ENCODE peak calls at places on chromosomes 12 and 14, in four cellular contexts. N, E, S and T are unnamed samples.

GRCh38 chr14:104794099-104794498 is 1.4 kb downstream of the AKT1 start:
- DNase-seq in N (peak; percentile 88), E (no peak), S (no peak), T (no peak)

GRCh38 chr12:84924956-84925355 is 12.4 kb upstream of the SLC6A15 start:
- DNase-seq in N (no peak), E (no peak), S (no peak), T (no peak)

GRCh38 chr12:89072303-89073026 is 279.8 kb downstream of the DUSP6 start:
- DNase-seq in N (no peak), E (no peak), S (no peak), T (no peak)

GRCh38 chr12:69701821-69702220 is 2.7 kb upstream of the BEST3 start:
- DNase-seq in N (no peak), E (no peak), S (no peak), T (no peak)

GRCh38 chr14:72387727-72388126 is 455.5 kb downstream of the RGS6 start:
- DNase-seq in N (no peak), E (no peak), S (no peak), T (no peak)

GRCh38 chr12:67651380-67651695 is 2.8 kb downstream of the DYRK2 start:
- DNase-seq in N (no peak), E (no peak), S (no peak), T (no peak)

GRCh38 chr14:105019861-105020814 is 745 bp downstream of the CDCA4 start:
- DNase-seq in N (peak; percentile 93), E (no peak), S (no peak), T (no peak)

GRCh38 chr12:95599880-95600279 is 48.6 kb upstream of the USP44 start:
- DNase-seq in N (no peak), E (no peak), S (no peak), T (no peak)

GRCh38 chr14:28676481-28676880 is 90.1 kb upstream of the FOXG1 start:
- DNase-seq in N (no peak), E (no peak), S (peak; percentile 63), T (no peak)

GRCh38 chr14:22185191-22185590 is 403.8 kb downstream of the DAD1 start:
- DNase-seq in N (no peak), E (no peak), S (no peak), T (no peak)

GRCh38 chr12:78470354-78471195 is 394.0 kb upstream of the SYT1 start:
- DNase-seq in N (no peak), E (no peak), S (peak; percentile 32), T (no peak)

GRCh38 chr14:65824285-65824977 is 411.9 kb downstream of the FUT8 start:
- DNase-seq in N (no peak), E (peak; percentile 34), S (peak; percentile 55), T (peak; percentile 31)

GRCh38 chr14:105058521-105059034 is 6.7 kb downstream of the GPR132 start:
- DNase-seq in N (no peak), E (no peak), S (no peak), T (no peak)

GRCh38 chr12:89140580-89141236 is 211.6 kb downstream of the DUSP6 start:
- DNase-seq in N (no peak), E (no peak), S (no peak), T (no peak)

GRCh38 chr14:24574206-24574774 is 1.8 kb downstream of the CTSG start:
- DNase-seq in N (peak; percentile 68), E (no peak), S (no peak), T (no peak)

GRCh38 chr14:99821519-99822165 is 28.4 kb downstream of the EML1 start:
- DNase-seq in N (no peak), E (no peak), S (no peak), T (no peak)

GRCh38 chr12:115259968-115260806 is 576.2 kb upstream of the TBX3 start:
- DNase-seq in N (no peak), E (no peak), S (no peak), T (no peak)

GRCh38 chr14:92540472-92541048 is 27.0 kb downstream of the RIN3 start:
- DNase-seq in N (no peak), E (no peak), S (peak; percentile 67), T (peak; percentile 61)

GRCh38 chr14:25110101-25110500 is 60.2 kb upstream of the STXBP6 start:
- DNase-seq in N (no peak), E (no peak), S (no peak), T (no peak)

GRCh38 chr14:104893435-104894207 is 28.6 kb downstream of the CEP170B start:
- DNase-seq in N (peak; percentile 71), E (no peak), S (no peak), T (no peak)

DNA sequence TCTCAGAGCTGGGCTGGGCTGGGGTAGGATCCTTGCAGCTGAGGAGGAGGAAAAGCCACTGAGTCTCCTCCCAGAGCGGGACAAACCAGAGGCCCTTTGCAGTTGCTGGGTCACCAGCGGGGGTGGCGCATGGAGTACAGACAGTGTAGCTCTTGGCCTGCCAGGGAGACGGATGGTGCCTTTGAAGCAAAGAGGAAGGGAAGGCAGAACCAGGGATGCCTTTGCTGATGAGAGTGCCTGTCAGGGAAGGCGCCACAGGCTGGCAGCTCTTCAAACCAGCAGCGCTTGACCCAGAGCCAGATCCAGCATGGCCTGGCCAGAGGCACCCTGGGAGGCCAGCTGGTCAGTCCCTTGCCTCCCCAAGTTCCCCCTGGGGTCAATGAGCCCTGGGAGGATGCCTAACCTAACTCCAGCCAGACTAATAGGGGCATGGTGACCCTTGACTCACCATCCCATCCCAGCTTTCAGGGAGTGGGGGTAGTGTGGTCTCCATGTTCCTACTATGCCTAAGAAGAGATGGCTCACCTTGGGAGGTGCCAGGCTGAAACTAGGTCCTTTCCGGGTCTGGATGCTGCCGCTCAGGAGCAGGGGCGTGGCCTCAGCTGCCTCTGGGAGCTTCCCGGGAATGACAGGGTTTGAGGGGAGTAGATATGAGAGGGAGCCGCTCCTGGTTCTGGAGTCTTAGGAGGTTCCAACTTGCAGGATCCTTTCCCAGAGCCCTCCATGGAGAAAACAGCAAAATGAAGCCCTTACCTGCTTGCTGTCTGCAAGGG is 19.8 kb downstream of the VASH1 start:
- DNase-seq in N (peak; percentile 70), E (no peak), S (no peak), T (no peak)
- TF ChIP-seq POLR2AphosphoS5 in N (peak; percentile 80), E (no peak), S (no peak), T (no peak)

GRCh38 chr12:14941369-14941768 is 3.0 kb upstream of the ERP27 start:
- DNase-seq in N (no peak), E (no peak), S (no peak), T (no peak)
- TF ChIP-seq POLR2AphosphoS5 in N (no peak), E (peak; percentile 25), S (no peak), T (peak; percentile 37)

DNA sequence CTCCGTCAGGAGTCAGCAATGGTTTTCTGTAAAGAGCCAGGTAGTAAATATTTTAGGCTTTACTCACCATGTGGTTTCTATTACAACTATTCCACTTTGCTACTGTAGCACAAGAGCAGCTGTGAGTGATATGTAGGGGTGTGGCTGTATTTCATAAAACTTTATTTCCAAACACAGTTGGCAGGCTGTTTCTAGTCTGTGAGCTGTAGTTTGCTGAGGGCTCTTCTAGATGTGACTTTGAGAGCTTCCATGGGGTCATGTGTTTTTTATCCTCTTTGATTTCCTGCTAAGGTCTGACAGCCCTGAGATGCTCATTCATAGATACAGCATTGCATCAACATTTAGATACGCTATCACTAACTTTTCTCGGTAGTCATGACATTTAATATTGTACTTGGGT is 231.0 kb upstream of the DCN start:
- DNase-seq in N (no peak), E (no peak), S (no peak), T (no peak)
- TF ChIP-seq POLR2AphosphoS5 in N (no peak), E (no peak), S (no peak), T (no peak)

GRCh38 chr12:93125126-93125525 is 196.0 kb upstream of the EEA1 start:
- DNase-seq in N (no peak), E (no peak), S (no peak), T (no peak)

GRCh38 chr12:93127582-93128331 is 198.7 kb upstream of the EEA1 start:
- DNase-seq in N (peak; percentile 77), E (no peak), S (no peak), T (peak; percentile 94)

GRCh38 chr12:93128332-93128707 is 199.2 kb upstream of the EEA1 start:
- DNase-seq in N (no peak), E (no peak), S (no peak), T (no peak)

GRCh38 chr12:93126069-93126474 is 197.0 kb upstream of the EEA1 start:
- DNase-seq in N (no peak), E (no peak), S (no peak), T (no peak)

GRCh38 chr12:93127107-93127560 is 198.0 kb upstream of the EEA1 start:
- DNase-seq in N (no peak), E (no peak), S (no peak), T (no peak)
- TF ChIP-seq POLR2AphosphoS5 in N (no peak), E (no peak), S (no peak), T (no peak)

DNA sequence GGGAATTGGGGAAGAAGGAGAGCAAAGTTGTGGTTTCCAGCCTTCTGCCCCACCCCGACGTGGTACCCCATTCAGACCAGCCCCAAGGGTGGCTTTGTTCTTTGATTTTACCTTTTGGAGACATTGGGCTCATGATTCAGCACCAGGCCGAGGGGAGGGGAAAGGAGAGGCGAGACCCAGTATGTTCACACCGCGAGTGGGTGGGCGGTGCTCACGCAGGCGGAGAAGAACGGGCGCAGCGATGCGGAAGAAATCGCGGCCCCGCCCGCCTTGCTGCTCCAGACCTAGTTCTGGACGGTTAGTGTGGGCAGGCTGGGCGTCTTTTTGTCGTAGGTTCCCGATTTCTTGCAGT is 960 bp downstream of the ATL1 start:
- DNase-seq in N (peak; percentile 89), E (no peak), S (no peak), T (no peak)
- TF ChIP-seq POLR2AphosphoS5 in N (peak; percentile 41), E (no peak), S (no peak), T (no peak)